ENCODE peak calls at places on chromosome 1, in six cellular contexts. S is caudate nucleus, P is NCI-H345, D is H9, Z is head of caudate nucleus, W is nephron progenitor cell. X is an unnamed sample.

GRCh38 chr1:229068266-229069043 is 202.5 kb upstream of the RAB4A start:
- DNase-seq in S (no peak), Z (peak; percentile 42), D (no peak), P (no peak), W (no peak), X (no peak)

GRCh38 chr1:242185728-242186127 is 186.8 kb upstream of the MAP1LC3C start:
- DNase-seq in D (no peak), W (no peak), Z (no peak), S (no peak), P (peak; percentile 89), X (peak; percentile 54)

GRCh38 chr1:61322769-61323168 is 240.4 kb downstream of the NFIA start:
- DNase-seq in P (peak; percentile 79), Z (no peak), D (no peak), W (no peak), S (no peak), X (no peak)

GRCh38 chr1:19003371-19004290 is 47.2 kb upstream of the IFFO2 start:
- DNase-seq in Z (no peak), S (no peak), P (no peak), D (no peak), W (no peak), X (no peak)

GRCh38 chr1:223142269-223142668 is 779 bp downstream of the TLR5 start:
- DNase-seq in S (no peak), D (no peak), Z (no peak), P (no peak), W (no peak), X (no peak)

GRCh38 chr1:28259935-28260802 is 851 bp downstream of the SESN2 start:
- DNase-seq in W (peak; percentile 84), D (peak; percentile 92), S (peak; percentile 23), P (peak; percentile 10), Z (peak; percentile 65), X (peak; percentile 52)

GRCh38 chr1:95117207-95118018 is at the start of gene TLCD4:
- DNase-seq in Z (peak; percentile 78), S (peak; percentile 62), W (peak; percentile 82), D (peak; percentile 79), P (peak; percentile 63), X (peak; percentile 73)

GRCh38 chr1:33420870-33421775 is 9.8 kb downstream of the PHC2 start:
- DNase-seq in Z (no peak), D (no peak), P (no peak), S (no peak), W (no peak), X (no peak)

GRCh38 chr1:202176949-202177927 is 16.4 kb upstream of the LGR6 start:
- DNase-seq in W (no peak), D (no peak), P (no peak), Z (no peak), S (no peak), X (no peak)

GRCh38 chr1:27598902-27599528 is 4.9 kb downstream of the AHDC1 start:
- DNase-seq in S (peak; percentile 65), D (no peak), W (peak; percentile 30), P (peak; percentile 84), Z (peak; percentile 61), X (no peak)

X was measured in cerebellum.